ENCODE peak calls at places on chromosomes 2 and 18, in seven cellular contexts. T, Y, V, S, F, R and E are unnamed samples.

GRCh38 chr2:207775471-207775870 is 5.8 kb upstream of the FZD5 start:
- DNase-seq in S (no peak), V (peak; percentile 20), T (no peak), Y (no peak), R (no peak), F (no peak), E (no peak)

GRCh38 chr2:3113122-3113521 is 264.5 kb downstream of the EIPR1 start:
- DNase-seq in F (no peak), V (no peak), T (no peak), R (no peak), Y (no peak), S (no peak), E (peak; percentile 51)

GRCh38 chr18:7579176-7579922 is 12.2 kb downstream of the PTPRM start:
- DNase-seq in T (no peak), R (no peak), V (no peak), F (no peak), S (no peak), Y (no peak), E (no peak)

GRCh38 chr2:180732337-180732736 is 248.1 kb upstream of the UBE2E3 start:
- DNase-seq in T (no peak), R (no peak), F (no peak), Y (no peak), V (no peak), S (no peak), E (no peak)

GRCh38 chr2:102505290-102505689 is 32.3 kb downstream of the SLC9A4 start:
- DNase-seq in R (peak; percentile 75), Y (no peak), V (no peak), T (no peak), S (no peak), F (no peak), E (no peak)

GRCh38 chr2:30656079-30656478 is 151.2 kb downstream of the CAPN13 start:
- DNase-seq in R (no peak), S (no peak), F (no peak), V (no peak), Y (peak; percentile 66), T (no peak), E (no peak)

GRCh38 chr2:60391250-60392013 is 162.0 kb downstream of the BCL11A start:
- DNase-seq in Y (no peak), F (no peak), S (no peak), V (no peak), T (no peak), R (peak; percentile 10), E (no peak)

GRCh38 chr18:42258301-42258965 is 303.4 kb downstream of the PIK3C3 start:
- DNase-seq in Y (no peak), R (peak; percentile 3), F (no peak), T (no peak), S (no peak), V (no peak), E (no peak)

GRCh38 chr2:73282924-73283544 is 1.2 kb downstream of the FBXO41 start:
- DNase-seq in S (no peak), R (no peak), Y (no peak), T (no peak), F (no peak), V (no peak), E (no peak)

DNA sequence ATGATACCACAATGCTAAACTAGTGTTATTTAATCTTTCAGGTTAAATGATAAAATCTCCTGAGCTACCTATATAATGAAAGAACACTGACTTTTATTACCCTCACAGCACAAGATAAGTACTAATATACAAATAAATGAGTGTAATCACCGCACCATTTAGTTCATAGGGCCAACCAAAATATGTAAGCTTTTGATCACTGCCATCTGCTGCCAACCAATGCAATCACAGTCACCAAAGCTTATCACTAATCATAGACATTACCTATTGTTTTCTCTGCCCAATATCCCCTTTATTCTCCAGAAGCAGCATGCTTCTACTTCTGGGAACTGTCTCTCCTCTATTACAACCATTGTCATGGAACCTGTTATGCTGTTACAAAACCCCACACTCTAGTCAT is 151.6 kb upstream of the LRATD1 start:
- DNase-seq in S (no peak), R (no peak), Y (no peak), T (no peak), F (no peak), V (no peak), E (no peak)
- TF ChIP-seq CTCF in S (no peak), R (peak; percentile 13), Y (no peak), T (no peak), F (no peak), V (no peak), E (no peak)

GRCh38 chr2:381919-382833 is 94.3 kb upstream of the ALKAL2 start:
- DNase-seq in V (peak; percentile 50), R (no peak), Y (no peak), S (no peak), T (no peak), F (no peak), E (peak; percentile 34)

GRCh38 chr2:385061-385460 is 97.2 kb upstream of the ALKAL2 start:
- DNase-seq in F (no peak), S (no peak), Y (no peak), R (no peak), V (peak; percentile 37), T (no peak), E (peak; percentile 73)

GRCh38 chr2:381181-381580 is 93.3 kb upstream of the ALKAL2 start:
- DNase-seq in F (no peak), Y (no peak), R (no peak), V (peak; percentile 40), T (no peak), S (no peak), E (peak; percentile 74)

GRCh38 chr2:383888-384287 is 96.0 kb upstream of the ALKAL2 start:
- DNase-seq in S (no peak), Y (no peak), R (no peak), V (no peak), T (no peak), F (no peak), E (peak; percentile 80)

GRCh38 chr2:383173-383572 is 95.3 kb upstream of the ALKAL2 start:
- DNase-seq in S (no peak), V (peak; percentile 69), R (no peak), T (no peak), Y (no peak), F (no peak), E (peak; percentile 46)
- TF ChIP-seq CTCF in S (peak; percentile 43), V (peak; percentile 49), R (no peak), T (no peak), Y (no peak), F (no peak), E (no peak)

GRCh38 chr2:235302263-235302662 is 191.6 kb upstream of the AGAP1 start:
- DNase-seq in Y (no peak), T (no peak), R (no peak), S (no peak), V (no peak), F (no peak), E (peak; percentile 51)

GRCh38 chr2:235300368-235301201 is 193.3 kb upstream of the AGAP1 start:
- DNase-seq in R (peak; percentile 15), T (peak; percentile 23), Y (peak; percentile 79), V (no peak), S (no peak), F (no peak), E (peak; percentile 84)

GRCh38 chr2:235301202-235302076 is 192.4 kb upstream of the AGAP1 start:
- DNase-seq in T (no peak), R (no peak), F (no peak), V (no peak), Y (no peak), S (no peak), E (peak; percentile 23)

GRCh38 chr2:235305678-235306077 is 188.2 kb upstream of the AGAP1 start:
- DNase-seq in T (no peak), V (no peak), Y (no peak), S (no peak), F (no peak), R (no peak), E (peak; percentile 40)

GRCh38 chr2:235303499-235304291 is 190.1 kb upstream of the AGAP1 start:
- DNase-seq in Y (no peak), T (no peak), V (peak; percentile 67), F (no peak), S (no peak), R (no peak), E (peak; percentile 80)
- TF ChIP-seq CTCF in Y (no peak), T (no peak), V (peak; percentile 60), F (no peak), S (no peak), R (no peak), E (peak; percentile 15)

DNA sequence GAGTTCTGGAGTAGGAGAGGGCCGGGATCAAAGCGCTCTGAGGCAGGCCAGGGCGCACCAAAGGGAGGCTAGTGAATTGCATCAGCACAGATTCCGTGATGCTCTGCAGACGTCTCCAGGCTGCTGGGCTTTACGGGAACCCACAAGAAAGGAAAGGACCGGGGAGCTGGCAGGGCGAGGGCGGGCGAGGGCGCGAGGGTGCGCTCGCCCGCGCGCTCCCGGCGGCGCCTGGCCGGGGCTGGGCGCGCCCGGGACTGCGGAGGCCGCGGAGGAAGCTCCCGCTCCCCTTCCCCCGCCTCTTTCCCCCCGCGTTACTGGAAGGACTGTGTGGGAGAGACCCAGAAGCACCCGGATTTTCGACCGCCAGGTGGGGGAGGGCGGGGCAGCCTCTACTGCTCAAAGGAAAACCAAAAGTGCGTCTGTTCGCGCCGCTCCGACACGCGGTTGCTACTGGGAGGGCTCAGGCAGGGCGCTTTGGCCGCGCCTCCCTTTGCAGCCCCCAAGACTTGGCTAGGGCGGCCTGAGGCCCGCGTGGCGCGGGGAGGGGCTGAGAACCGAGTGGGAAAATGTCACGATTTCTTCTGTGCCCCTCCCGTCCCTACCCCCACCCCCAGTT is 2.3 kb upstream of the FOSL2 start:
- DNase-seq in T (peak; percentile 81), V (peak; percentile 86), F (peak; percentile 74), R (peak; percentile 81), S (peak; percentile 84), Y (peak; percentile 94), E (peak; percentile 88)
- TF ChIP-seq CTCF in T (peak; percentile 1), V (peak; percentile 18), F (no peak), R (peak; percentile 24), S (peak; percentile 28), Y (no peak), E (no peak)

GRCh38 chr18:55861266-55861665 is 273.3 kb upstream of the TCF4 start:
- DNase-seq in F (no peak), S (no peak), T (no peak), R (peak; percentile 45), V (peak; percentile 75), Y (peak; percentile 44), E (no peak)
- TF ChIP-seq CTCF in F (peak; percentile 15), S (peak; percentile 18), T (peak; percentile 65), R (peak; percentile 53), V (peak; percentile 74), Y (peak; percentile 76), E (peak; percentile 56)